ENCODE peak calls at places on chromosome 17, in nine cellular contexts. B is HuH-7.5; U is psoas muscle; W is iPS-NIHi11; X is NCI-H1436 treated with DMSO at 0.1 percent for 48 hours; P is NCI-H1930; Y is ovary; R is stimulated activated CD8-positive, alpha-beta memory T cell treated with anti-CD3 and anti-CD28 coated beads, Interleukin-7, amount 100 ng/mL, for 1 hour; E is stomach. H is an unnamed sample.

GRCh38 chr17:12512712-12513355 is 152.9 kb upstream of the MYOCD start:
- DNase-seq in B (no peak), U (no peak), W (no peak), X (no peak), P (no peak), Y (no peak), R (no peak), E (no peak), H (no peak)

GRCh38 chr17:512926-513325 is 160.3 kb upstream of the RPH3AL start:
- DNase-seq in B (no peak), U (no peak), W (no peak), X (no peak), P (no peak), Y (no peak), R (no peak), E (no peak), H (no peak)

GRCh38 chr17:81232616-81233241 is 6.1 kb downstream of the TEPSIN start:
- DNase-seq in B (no peak), U (no peak), W (no peak), X (no peak), P (no peak), Y (no peak), R (no peak), E (no peak), H (no peak)

GRCh38 chr17:63853260-63853659 is 10.8 kb upstream of the SMARCD2 start:
- DNase-seq in B (no peak), U (no peak), W (no peak), X (no peak), P (no peak), Y (no peak), R (no peak), E (no peak), H (no peak)

GRCh38 chr17:17146791-17147406 is 59.2 kb downstream of the PLD6 start:
- DNase-seq in B (peak), U (peak), W (peak), X (no peak), P (no peak), Y (no peak), R (no peak), E (no peak), H (peak)

GRCh38 chr17:19380551-19381284 is 2.4 kb downstream of the MAPK7 start:
- DNase-seq in B (no peak), U (no peak), W (no peak), X (no peak), P (no peak), Y (no peak), R (no peak), E (no peak), H (no peak)

GRCh38 chr17:39973496-39973895 is 7.1 kb upstream of the PSMD3 start:
- DNase-seq in B (no peak), U (no peak), W (no peak), X (no peak), P (no peak), Y (no peak), R (no peak), E (no peak), H (no peak)

GRCh38 chr17:1473841-1474240 is 17.8 kb upstream of the CRK start:
- DNase-seq in B (no peak), U (no peak), W (no peak), X (no peak), P (no peak), Y (no peak), R (no peak), E (no peak), H (no peak)

GRCh38 chr17:62998665-62999393 is 32.8 kb downstream of the TANC2 start:
- DNase-seq in B (no peak), U (no peak), W (no peak), X (peak), P (no peak), Y (no peak), R (no peak), E (no peak), H (no peak)

GRCh38 chr17:77214743-77215142 is 74.0 kb downstream of the SEC14L1 start:
- DNase-seq in B (peak), U (no peak), W (peak), X (no peak), P (no peak), Y (no peak), R (no peak), E (peak), H (peak)

GRCh38 chr17:75073618-75074047 is 14.1 kb upstream of the SLC16A5 start:
- DNase-seq in B (no peak), U (no peak), W (no peak), X (no peak), P (no peak), Y (no peak), R (no peak), E (no peak), H (no peak)

GRCh38 chr17:48612854-48613691 is 2.0 kb downstream of the HOXB8 start:
- DNase-seq in B (peak), U (peak), W (peak), X (no peak), P (peak), Y (no peak), R (no peak), E (no peak), H (peak)

GRCh38 chr17:57468932-57469775 is 212.8 kb downstream of the MSI2 start:
- DNase-seq in B (no peak), U (no peak), W (no peak), X (peak), P (no peak), Y (no peak), R (no peak), E (no peak), H (peak)

GRCh38 chr17:69607162-69607834 is 192.8 kb downstream of the MAP2K6 start:
- DNase-seq in B (no peak), U (peak), W (peak), X (peak), P (peak), Y (peak), R (no peak), E (peak), H (peak)

GRCh38 chr17:38868095-38868967 is 1.5 kb upstream of the LASP1 start:
- DNase-seq in B (no peak), U (peak), W (no peak), X (no peak), P (peak), Y (peak), R (no peak), E (peak), H (peak)

H was measured in HepG2.